ENCODE peak calls at places on chromosomes 3 and 15, in ten cellular contexts. V is RWPE2; L is activated T-cell treated with anti-CD3 and anti-CD28 coated beads, Interleukin-2, amount 50 U/mL, for 4 hours; Q is GM12878; U is gastrocnemius medialis; G is stimulated activated memory B cell treated with anti-CD40 and anti-IgM and Interleukin-4, amounts not matched to agents 10 μg/mL and 1 μg/mL and 100 μg/mL, for 72 hours; W is PC-3; A is naive thymus-derived CD8-positive, alpha-beta T cell; F is right cardiac atrium; N is WTC11. M is an unnamed sample.

GRCh38 chr3:177249203-177249602 is 51.9 kb upstream of the TBL1XR1 start:
- ATAC-seq in V (no peak), L (no peak), Q (no peak), U (no peak), G (peak; percentile 22), W (no peak), A (no peak), F (no peak), N (no peak), M (no peak)

GRCh38 chr15:85726446-85726845 is 68.3 kb downstream of the KLHL25 start:
- ATAC-seq in V (no peak), L (no peak), Q (no peak), U (peak; percentile 44), G (no peak), W (no peak), A (no peak), F (no peak), N (no peak), M (no peak)

GRCh38 chr3:156762631-156763185 is 63.4 kb upstream of the LEKR1 start:
- ATAC-seq in V (no peak), L (no peak), Q (no peak), U (no peak), G (no peak), W (no peak), A (no peak), F (peak; percentile 45), N (no peak), M (no peak)

GRCh38 chr3:8869613-8870012 is 93.7 kb downstream of the RAD18 start:
- ATAC-seq in V (peak; percentile 97), L (no peak), Q (no peak), U (no peak), G (no peak), W (peak; percentile 95), A (no peak), F (no peak), N (no peak), M (peak; percentile 47)

GRCh38 chr3:181326637-181327223 is 337.2 kb upstream of the DNAJC19 start:
- ATAC-seq in V (peak; percentile 45), L (no peak), Q (peak; percentile 77), U (no peak), G (no peak), W (no peak), A (no peak), F (no peak), N (peak; percentile 55), M (no peak)

GRCh38 chr3:128940252-128940651 is 53.6 kb downstream of the CFAP92 start:
- ATAC-seq in V (no peak), L (no peak), Q (no peak), U (no peak), G (no peak), W (no peak), A (no peak), F (no peak), N (no peak), M (no peak)

GRCh38 chr15:62607643-62608042 is 434.9 kb upstream of the TPM1 start:
- ATAC-seq in V (peak; percentile 15), L (no peak), Q (no peak), U (no peak), G (no peak), W (no peak), A (no peak), F (no peak), N (no peak), M (peak; percentile 71)

GRCh38 chr15:94066046-94066445 is 165.3 kb upstream of the MCTP2 start:
- ATAC-seq in V (peak; percentile 31), L (no peak), Q (no peak), U (no peak), G (no peak), W (no peak), A (no peak), F (no peak), N (no peak), M (peak; percentile 7)

GRCh38 chr3:126487151-126487771 is 11.6 kb upstream of the ZXDC start:
- ATAC-seq in V (peak; percentile 79), L (peak; percentile 39), Q (peak; percentile 38), U (peak; percentile 66), G (no peak), W (peak; percentile 75), A (no peak), F (peak; percentile 74), N (peak; percentile 56), M (peak; percentile 76)

GRCh38 chr15:82294061-82294690 is 31.6 kb downstream of the SAXO2 start:
- ATAC-seq in V (no peak), L (no peak), Q (no peak), U (no peak), G (no peak), W (no peak), A (no peak), F (no peak), N (peak; percentile 80), M (no peak)

GRCh38 chr15:67946701-67947100 is 106.9 kb upstream of the RNU6-1 start:
- ATAC-seq in V (no peak), L (no peak), Q (peak; percentile 81), U (no peak), G (no peak), W (no peak), A (peak; percentile 16), F (no peak), N (peak; percentile 6), M (no peak)

GRCh38 chr3:72763751-72764440 is 84.3 kb downstream of the SHQ1 start:
- ATAC-seq in V (no peak), L (no peak), Q (no peak), U (no peak), G (no peak), W (no peak), A (no peak), F (no peak), N (no peak), M (no peak)

GRCh38 chr15:83282859-83283812 is 1.3 kb downstream of the BNC1 start:
- ATAC-seq in V (no peak), L (peak; percentile 24), Q (no peak), U (no peak), G (no peak), W (peak; percentile 4), A (no peak), F (peak; percentile 81), N (peak; percentile 59), M (no peak)

GRCh38 chr3:57673158-57673557 is 19.7 kb downstream of the DENND6A start:
- ATAC-seq in V (no peak), L (no peak), Q (no peak), U (no peak), G (no peak), W (no peak), A (no peak), F (no peak), N (no peak), M (no peak)

GRCh38 chr3:142931222-142931621 is 32.3 kb downstream of the PAQR9 start:
- ATAC-seq in V (peak; percentile 60), L (peak; percentile 75), Q (peak; percentile 95), U (no peak), G (peak; percentile 74), W (peak; percentile 59), A (peak; percentile 32), F (no peak), N (peak; percentile 99), M (peak; percentile 69)

GRCh38 chr15:58518626-58519025 is 86.8 kb downstream of the LIPC start:
- ATAC-seq in V (no peak), L (no peak), Q (peak; percentile 32), U (no peak), G (no peak), W (no peak), A (peak; percentile 78), F (no peak), N (no peak), M (no peak)